ENCODE peak calls at places on chromosomes 4 and X, in seven cellular contexts. K, V, L, U, E, M and C are unnamed samples.
A peak's percentile ranks its signal among the peaks of the same experiment; 100 is the strongest.

GRCh38 chrX:13029341-13029740 is 15.1 kb downstream of the FAM9C start:
- DNase-seq in K (peak; percentile 26), V (no peak), L (no peak), U (no peak), E (peak; percentile 48), M (no peak), C (peak; percentile 48)

GRCh38 chr4:7186516-7187296 is 5.6 kb upstream of the SORCS2 start:
- DNase-seq in K (no peak), V (no peak), L (no peak), U (no peak), E (no peak), M (no peak), C (no peak)

GRCh38 chr4:168449740-168450442 is 30.4 kb downstream of the DDX60L start:
- DNase-seq in K (no peak), V (peak; percentile 35), L (no peak), U (peak; percentile 10), E (peak; percentile 62), M (peak; percentile 62), C (peak; percentile 84)

GRCh38 chr4:37475087-37475486 is 211.1 kb downstream of the RELL1 start:
- DNase-seq in K (no peak), V (no peak), L (no peak), U (no peak), E (no peak), M (no peak), C (no peak)

GRCh38 chr4:109588176-109588575 is 28.1 kb downstream of the MCUB start:
- DNase-seq in K (peak; percentile 41), V (no peak), L (no peak), U (peak; percentile 42), E (no peak), M (no peak), C (no peak)

GRCh38 chr4:6972375-6972650 is 62.7 kb downstream of the TBC1D14 start:
- DNase-seq in K (no peak), V (no peak), L (no peak), U (no peak), E (no peak), M (no peak), C (no peak)

GRCh38 chr4:158410272-158410671 is 111.4 kb upstream of the RXFP1 start:
- DNase-seq in K (no peak), V (peak; percentile 2), L (no peak), U (no peak), E (peak; percentile 37), M (no peak), C (no peak)

GRCh38 chr4:44671636-44672035 is 6.6 kb upstream of the GUF1 start:
- DNase-seq in K (no peak), V (no peak), L (no peak), U (no peak), E (no peak), M (no peak), C (no peak)

GRCh38 chrX:19739683-19740082 is 147.7 kb downstream of the SH3KBP1 start:
- DNase-seq in K (peak; percentile 52), V (peak; percentile 73), L (peak; percentile 32), U (peak; percentile 25), E (peak; percentile 74), M (peak; percentile 19), C (peak; percentile 51)